ENCODE peak calls at places on chromosomes 5 and 9, in five cellular contexts. Z is brain microvascular endothelial cell, X is small intestine, H is colonic mucosa, M is mesenchymal stem cell. K is an unnamed sample.

GRCh38 chr5:44640945-44641456 is 167.7 kb upstream of the MRPS30 start:
- DNase-seq in Z (no peak), X (no peak), H (no peak), M (no peak), K (peak)

GRCh38 chr5:154086641-154087040 is 47.9 kb downstream of the MFAP3 start:
- DNase-seq in Z (no peak), X (no peak), H (no peak), M (no peak), K (no peak)

GRCh38 chr9:98795970-98796363 is 388 bp downstream of the ANKS6 start:
- DNase-seq in Z (no peak), X (no peak), H (peak), M (peak), K (no peak)

GRCh38 chr9:121566401-121567141 is 66.9 kb upstream of the GGTA1 start:
- DNase-seq in Z (peak), X (no peak), H (no peak), M (peak), K (no peak)

GRCh38 chr9:93580654-93581380 is 4.4 kb downstream of the PHF2 start:
- DNase-seq in Z (no peak), X (no peak), H (no peak), M (no peak), K (no peak)

GRCh38 chr9:81492710-81493447 is 196.5 kb downstream of the TLE1 start:
- DNase-seq in Z (peak), X (no peak), H (no peak), M (peak), K (no peak)

GRCh38 chr9:16824545-16825041 is 45.9 kb downstream of the BNC2 start:
- DNase-seq in Z (peak), X (no peak), H (no peak), M (peak), K (no peak)

GRCh38 chr9:8486095-8486494 is 686.5 kb upstream of the DMAC1 start:
- DNase-seq in Z (peak), X (peak), H (peak), M (peak), K (no peak)

GRCh38 chr5:125198270-125198974 is 452.0 kb upstream of the ZNF608 start:
- DNase-seq in Z (peak), X (peak), H (peak), M (peak), K (no peak)

GRCh38 chr5:115329475-115329874 is 33.0 kb upstream of the CCDC112 start:
- DNase-seq in Z (no peak), X (no peak), H (no peak), M (no peak), K (no peak)

GRCh38 chr5:115336201-115336720 is 39.8 kb upstream of the CCDC112 start:
- DNase-seq in Z (no peak), X (no peak), H (no peak), M (no peak), K (no peak)

GRCh38 chr5:115336964-115337363 is 40.5 kb upstream of the CCDC112 start:
- DNase-seq in Z (no peak), X (no peak), H (no peak), M (no peak), K (no peak)

GRCh38 chr5:115330868-115331267 is 34.4 kb upstream of the CCDC112 start:
- DNase-seq in Z (no peak), X (no peak), H (no peak), M (no peak), K (no peak)

DNA sequence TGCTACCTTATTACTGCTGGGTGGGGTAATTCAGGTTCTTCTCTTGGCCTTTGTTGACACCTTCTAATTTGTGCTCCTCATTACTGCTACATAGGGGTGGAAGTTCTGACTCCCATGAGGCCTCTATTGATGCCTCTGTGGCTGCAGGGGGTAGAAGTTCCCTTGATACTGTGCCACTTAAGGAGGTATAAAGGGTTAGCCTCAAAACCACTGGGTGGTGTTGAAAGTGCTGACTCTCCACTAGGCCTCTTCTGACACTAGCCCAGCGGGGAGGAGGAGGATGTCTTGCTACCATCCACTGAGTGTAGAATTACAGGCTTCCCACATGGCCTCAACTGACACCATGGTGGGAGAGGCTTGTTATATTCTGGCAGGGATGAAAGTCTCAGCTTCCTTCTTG is 36.7 kb upstream of the CCDC112 start:
- DNase-seq in Z (no peak), X (no peak), H (no peak), M (no peak), K (no peak)
- H3K27ac ChIP-seq in Z (no peak), X (no peak), H (no peak), M (no peak), K (no peak)

DNA sequence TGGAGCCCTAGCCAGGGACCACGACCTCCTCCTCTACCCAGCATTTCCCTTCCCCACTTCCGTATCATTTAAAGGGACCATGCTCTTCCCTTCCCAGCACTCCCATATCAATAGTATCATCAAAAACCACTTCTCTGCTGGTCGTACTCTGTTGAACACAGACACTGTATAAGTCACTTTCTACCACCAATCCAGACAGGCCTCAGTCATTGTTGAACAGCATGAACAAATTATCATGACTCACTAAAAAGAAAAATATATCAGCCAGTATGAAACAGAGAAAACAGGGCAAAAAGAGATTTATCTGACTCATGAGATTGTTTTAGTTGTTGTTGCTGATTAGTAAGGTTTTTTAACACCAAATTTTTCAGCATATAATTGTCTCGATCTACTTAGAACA is 89.8 kb downstream of the CDKN2A start:
- DNase-seq in Z (peak), X (no peak), H (no peak), M (no peak), K (no peak)
- H3K27ac ChIP-seq in Z (peak), X (no peak), H (no peak), M (no peak), K (no peak)

GRCh38 chr5:321233-321725 is at the start of gene AHRR:
- DNase-seq in Z (peak), X (peak), H (peak), M (peak), K (peak)

GRCh38 chr5:321726-322251 is 275 bp downstream of the AHRR start:
- DNase-seq in Z (no peak), X (no peak), H (no peak), M (no peak), K (peak)

GRCh38 chr5:322942-323879 is 1.7 kb downstream of the AHRR start:
- DNase-seq in Z (no peak), X (no peak), H (no peak), M (peak), K (peak)

GRCh38 chr5:320524-321232 is 836 bp upstream of the AHRR start:
- DNase-seq in Z (no peak), X (no peak), H (no peak), M (no peak), K (peak)

DNA sequence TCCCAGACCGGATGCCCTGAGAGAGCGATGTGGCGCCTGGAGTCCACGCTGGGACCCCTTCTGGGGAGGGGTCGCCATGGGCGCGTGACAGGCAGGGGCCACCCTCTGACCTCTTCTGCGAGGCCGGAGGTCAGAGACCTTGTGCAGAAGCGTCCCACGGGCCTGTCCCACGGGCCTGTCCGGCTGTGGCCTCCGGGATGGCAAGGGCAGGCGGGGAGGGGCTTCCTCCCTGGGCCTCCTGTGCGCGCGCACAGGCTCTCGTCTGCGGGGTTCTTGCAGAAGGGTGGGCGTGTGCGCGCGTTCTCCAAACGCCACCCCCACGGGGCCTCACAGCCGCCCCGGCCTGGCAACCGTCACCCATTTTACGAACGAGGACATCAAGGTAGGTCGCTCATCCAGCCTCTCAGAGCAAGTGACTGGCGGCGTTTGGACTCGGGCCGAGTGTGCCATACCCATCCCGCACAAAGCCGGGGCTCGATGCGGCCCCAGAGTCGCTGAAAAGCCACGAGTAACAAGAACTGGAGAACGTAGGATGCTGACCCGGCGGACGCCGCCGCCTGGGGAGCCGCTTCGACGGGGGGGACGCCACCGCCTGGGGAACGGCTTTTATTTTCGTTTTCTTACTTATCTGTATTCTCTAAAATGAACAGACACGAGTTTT is 897 bp downstream of the AHRR start:
- DNase-seq in Z (no peak), X (no peak), H (no peak), M (peak), K (no peak)
- H3K27ac ChIP-seq in Z (no peak), X (no peak), H (no peak), M (no peak), K (no peak)

GRCh38 chr5:79689541-79690466 is at the start of gene CMYA5:
- DNase-seq in Z (no peak), X (peak), H (peak), M (peak), K (no peak)

GRCh38 chr5:79691007-79691406 is 1.4 kb downstream of the CMYA5 start:
- DNase-seq in Z (no peak), X (no peak), H (no peak), M (no peak), K (no peak)

GRCh38 chr5:79694183-79694582 is 4.5 kb downstream of the CMYA5 start:
- DNase-seq in Z (no peak), X (no peak), H (no peak), M (no peak), K (no peak)

GRCh38 chr5:79694652-79695051 is 5.0 kb downstream of the CMYA5 start:
- DNase-seq in Z (peak), X (no peak), H (no peak), M (no peak), K (no peak)

GRCh38 chr5:79692586-79692985 is 3.0 kb downstream of the CMYA5 start:
- DNase-seq in Z (no peak), X (no peak), H (no peak), M (no peak), K (no peak)
- H3K27ac ChIP-seq in Z (no peak), X (no peak), H (no peak), M (no peak), K (no peak)

K was measured in RWPE2.